ENCODE peak calls at places on chromosome 16, in four cellular contexts. F is transverse colon, Q is cardiac muscle cell, T is aorta. P is an unnamed sample.

GRCh38 chr16:74160759-74161158 is 135.9 kb upstream of the PSMD7 start:
- DNase-seq in F (no peak), Q (no peak), T (no peak), P (no peak)

GRCh38 chr16:65410801-65411200 is 288.9 kb upstream of the CDH11 start:
- DNase-seq in F (no peak), T (no peak), Q (no peak), P (peak; percentile 54)

GRCh38 chr16:79839450-79839849 is 238.9 kb upstream of the MAF start:
- DNase-seq in F (no peak), T (no peak), Q (no peak), P (no peak)

GRCh38 chr16:29198231-29198630 is 208.3 kb downstream of the NPIPB11 start:
- DNase-seq in F (peak; percentile 1), Q (no peak), T (no peak), P (no peak)

GRCh38 chr16:57882797-57883196 is 80.5 kb upstream of the KIFC3 start:
- DNase-seq in T (no peak), F (no peak), Q (no peak), P (no peak)

GRCh38 chr16:21150375-21151001 is at the start of gene DNAH3:
- DNase-seq in F (peak; percentile 23), Q (no peak), T (no peak), P (peak; percentile 69)

GRCh38 chr16:17448640-17449638 is 21.8 kb downstream of the XYLT1 start:
- DNase-seq in F (peak; percentile 25), Q (no peak), T (no peak), P (no peak)

GRCh38 chr16:4945560-4946502 is 8.9 kb upstream of the PPL start:
- DNase-seq in T (peak; percentile 79), F (no peak), Q (no peak), P (no peak)

GRCh38 chr16:58492735-58493134 is 7.2 kb upstream of the NDRG4 start:
- DNase-seq in F (no peak), T (peak; percentile 34), Q (no peak), P (no peak)

GRCh38 chr16:85238233-85238647 is 126.0 kb upstream of the CIBAR2 start:
- DNase-seq in T (peak; percentile 94), F (peak; percentile 58), Q (peak; percentile 45), P (no peak)

GRCh38 chr16:47492428-47493357 is 31.6 kb downstream of the PHKB start:
- DNase-seq in Q (no peak), T (peak; percentile 86), F (peak; percentile 57), P (no peak)

GRCh38 chr16:8727857-8728618 is 53.6 kb downstream of the ABAT start:
- DNase-seq in Q (no peak), T (no peak), F (no peak), P (no peak)

GRCh38 chr16:10878644-10879498 is 1.9 kb downstream of the CIITA start:
- DNase-seq in T (peak; percentile 82), F (peak; percentile 58), Q (no peak), P (no peak)

GRCh38 chr16:3461120-3461519 is 17.6 kb downstream of the NAA60 start:
- DNase-seq in F (no peak), T (peak; percentile 52), Q (no peak), P (no peak)

GRCh38 chr16:22743401-22743800 is 70.6 kb upstream of the HS3ST2 start:
- DNase-seq in Q (no peak), T (no peak), F (no peak), P (no peak)
- H3K36me3 ChIP-seq in Q (no peaks in the 10 kb centered on the region), T (no peaks in the 10 kb centered on the region), F (no peaks in the 10 kb centered on the region), P (no peaks in the 10 kb centered on the region)

GRCh38 chr16:1696863-1697262 is 9.1 kb upstream of the MAPK8IP3 start:
- DNase-seq in T (no peak), Q (no peak), F (no peak), P (no peak)
- H3K36me3 ChIP-seq in T (peaks cover 2% of the 10 kb centered on the region), Q (peaks cover 53% of the 10 kb centered on the region), F (peaks cover 17% of the 10 kb centered on the region), P (peaks cover 10% of the 10 kb centered on the region)

DNA sequence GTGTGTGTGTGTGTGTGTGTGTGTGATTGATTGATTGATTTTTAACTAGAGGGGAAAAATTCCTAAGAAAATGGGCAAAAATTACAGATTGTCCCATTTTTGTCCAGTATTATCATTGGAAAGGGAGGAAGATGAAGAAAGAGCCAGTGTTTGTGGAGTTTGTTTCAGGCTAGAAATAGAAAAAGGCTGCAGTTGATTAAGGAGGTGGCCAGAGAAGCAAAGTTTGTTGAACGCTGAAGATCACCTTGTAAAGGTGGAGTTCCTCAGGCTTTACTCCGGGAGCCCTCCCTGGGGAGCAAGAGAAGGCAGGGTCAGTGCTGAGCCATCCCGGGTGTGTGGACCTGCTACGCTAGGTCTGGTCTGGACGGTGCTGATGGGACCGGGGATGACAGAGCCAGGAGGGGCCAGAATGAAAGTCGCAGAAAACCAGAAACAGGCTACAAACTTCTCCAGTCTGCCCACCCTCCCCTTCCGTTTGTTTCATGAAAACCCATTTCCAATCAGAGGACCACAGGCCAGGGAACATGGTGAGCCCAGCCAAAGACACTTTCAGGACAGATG is 222.6 kb upstream of the FOXF1 start:
- DNase-seq in F (no peak), T (no peak), Q (no peak), P (no peak)
- H3K36me3 ChIP-seq in F (no peaks in the 10 kb centered on the region), T (no peaks in the 10 kb centered on the region), Q (no peaks in the 10 kb centered on the region), P (no peaks in the 10 kb centered on the region)

GRCh38 chr16:12646098-12646489 is 157.6 kb downstream of the CPPED1 start:
- DNase-seq in Q (no peak), F (no peak), T (no peak), P (no peak)
- H3K36me3 ChIP-seq in Q (no peaks in the 10 kb centered on the region), F (no peaks in the 10 kb centered on the region), T (no peaks in the 10 kb centered on the region), P (no peaks in the 10 kb centered on the region)

GRCh38 chr16:88961031-88961430 is 16.0 kb downstream of the CBFA2T3 start:
- DNase-seq in T (no peak), F (no peak), Q (no peak), P (no peak)
- H3K36me3 ChIP-seq in T (no peaks in the 10 kb centered on the region), F (no peaks in the 10 kb centered on the region), Q (no peaks in the 10 kb centered on the region), P (no peaks in the 10 kb centered on the region)

DNA sequence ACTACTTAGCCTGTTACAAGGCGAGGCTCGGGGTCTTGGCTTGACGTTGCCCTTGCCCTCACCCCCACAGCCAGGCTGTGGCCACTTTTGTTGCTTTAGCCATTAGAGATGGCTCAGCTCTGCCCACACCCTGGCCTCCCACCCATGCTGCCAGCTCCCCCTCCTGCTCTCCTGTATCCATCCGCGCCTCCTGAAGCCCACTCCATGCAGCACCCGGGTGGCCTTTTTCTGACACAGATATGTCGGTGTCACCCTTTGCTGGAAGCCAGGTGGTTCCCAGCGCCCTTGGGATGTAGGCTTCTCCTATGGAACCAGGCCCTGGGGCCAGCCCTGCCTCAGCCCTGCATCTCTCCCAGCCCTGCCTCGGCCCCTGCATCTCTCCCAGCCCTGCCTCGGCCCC is 9.7 kb downstream of the TSC2 start:
- DNase-seq in F (no peak), Q (no peak), T (no peak), P (no peak)
- H3K36me3 ChIP-seq in F (peaks cover 4% of the 10 kb centered on the region), Q (peaks cover 8% of the 10 kb centered on the region), T (peaks cover 6% of the 10 kb centered on the region), P (peaks cover 2% of the 10 kb centered on the region)